ENCODE peak calls at places on chromosome 7, in seven cellular contexts. D is posterior cingulate gyrus; M is activated CD8-positive, alpha-beta memory T cell treated with anti-CD3 and anti-CD28 coated beads, Interleukin-2, amount 50 U/mL, for 48 hours; Q is SJSA1; P is endothelial cell; I is COR-L47; Z is SK-MEL-5. E is an unnamed sample.

GRCh38 chr7:112484671-112485097 is 3.9 kb downstream of the LSMEM1 start:
- DNase-seq in D (no peak), M (no peak), Q (peak; percentile 80), P (no peak), I (no peak), Z (peak; percentile 93), E (no peak)

GRCh38 chr7:93016085-93016471 is 101.7 kb downstream of the SAMD9 start:
- DNase-seq in D (no peak), M (no peak), Q (no peak), P (no peak), I (no peak), Z (no peak), E (no peak)

GRCh38 chr7:86932038-86932512 is 127.4 kb downstream of the ELAPOR2 start:
- DNase-seq in D (no peak), M (no peak), Q (peak; percentile 43), P (no peak), I (no peak), Z (peak; percentile 15), E (no peak)

GRCh38 chr7:4265056-4265455 is 417.0 kb upstream of the FOXK1 start:
- DNase-seq in D (no peak), M (peak; percentile 47), Q (peak; percentile 41), P (no peak), I (no peak), Z (no peak), E (no peak)

GRCh38 chr7:30445770-30446169 is 32.8 kb downstream of the NOD1 start:
- DNase-seq in D (no peak), M (peak; percentile 70), Q (no peak), P (no peak), I (peak; percentile 41), Z (peak; percentile 92), E (no peak)

GRCh38 chr7:45506059-45506458 is 68.1 kb upstream of the ADCY1 start:
- DNase-seq in D (no peak), M (no peak), Q (no peak), P (no peak), I (peak; percentile 2), Z (no peak), E (no peak)

GRCh38 chr7:138002828-138003189 is 923 bp upstream of the CREB3L2 start:
- DNase-seq in D (no peak), M (no peak), Q (no peak), P (no peak), I (no peak), Z (no peak), E (no peak)

GRCh38 chr7:158784270-158784669 is 45.0 kb downstream of the ESYT2 start:
- DNase-seq in D (no peak), M (no peak), Q (no peak), P (no peak), I (no peak), Z (no peak), E (no peak)

GRCh38 chr7:147052818-147053217 is 936.2 kb downstream of the CNTNAP2 start:
- DNase-seq in D (no peak), M (no peak), Q (no peak), P (no peak), I (no peak), Z (no peak), E (no peak)

GRCh38 chr7:320297-320696 is 30.3 kb downstream of the FOXL3 start:
- DNase-seq in D (no peak), M (no peak), Q (no peak), P (no peak), I (no peak), Z (no peak), E (no peak)

GRCh38 chr7:123096976-123097375 is 101.5 kb upstream of the TAS2R16 start:
- DNase-seq in D (no peak), M (no peak), Q (no peak), P (no peak), I (peak; percentile 54), Z (no peak), E (no peak)

GRCh38 chr7:103862302-103863035 is 127.0 kb downstream of the RELN start:
- DNase-seq in D (no peak), M (no peak), Q (no peak), P (no peak), I (no peak), Z (no peak), E (no peak)

GRCh38 chr7:143410523-143411004 is 1.9 kb upstream of the EPHA1 start:
- DNase-seq in D (no peak), M (no peak), Q (no peak), P (no peak), I (no peak), Z (no peak), E (no peak)

GRCh38 chr7:111852081-111852480 is 289.8 kb upstream of the IMMP2L start:
- DNase-seq in D (no peak), M (no peak), Q (no peak), P (no peak), I (no peak), Z (no peak), E (no peak)

GRCh38 chr7:151518781-151519044 is 982 bp downstream of the RHEB start:
- DNase-seq in D (no peak), M (no peak), Q (no peak), P (no peak), I (no peak), Z (no peak), E (no peak)

GRCh38 chr7:1366801-1367405 is 92.4 kb downstream of the MICALL2 start:
- DNase-seq in D (no peak), M (no peak), Q (no peak), P (no peak), I (no peak), Z (no peak), E (no peak)

GRCh38 chr7:74482629-74483401 is 29.1 kb downstream of the GTF2IRD1 start:
- DNase-seq in D (no peak), M (no peak), Q (peak; percentile 75), P (no peak), I (no peak), Z (no peak), E (no peak)

GRCh38 chr7:138608292-138608691 is 92.9 kb downstream of the SVOPL start:
- DNase-seq in D (no peak), M (no peak), Q (no peak), P (no peak), I (no peak), Z (no peak), E (no peak)